ENCODE peak calls at places on chromosomes 13 and 19, in nine cellular contexts. P, I, T, Y, O, S, Q, M and H are unnamed samples.

GRCh38 chr19:604355-604754 is 14.7 kb downstream of the HCN2 start:
- DNase-seq in I (no peak), P (no peak), Q (no peak), T (no peak), M (no peak), Y (no peak), O (no peak), S (peak; percentile 54), H (no peak)

GRCh38 chr19:18616023-18616422 is 3.4 kb downstream of the TMEM59L start:
- DNase-seq in I (no peak), T (no peak), S (no peak), Q (no peak), M (no peak), P (no peak), Y (no peak), O (no peak), H (no peak)

GRCh38 chr13:72198967-72199601 is 332.1 kb upstream of the DACH1 start:
- DNase-seq in P (no peak), M (no peak), I (no peak), O (no peak), T (no peak), Y (no peak), Q (no peak), S (no peak), H (no peak)

GRCh38 chr13:46307554-46307953 is 79.5 kb downstream of the RUBCNL start:
- DNase-seq in O (no peak), M (no peak), P (no peak), S (no peak), Q (no peak), Y (no peak), T (no peak), I (no peak), H (no peak)

GRCh38 chr13:83622422-83622784 is 259.9 kb downstream of the SLITRK1 start:
- DNase-seq in Q (no peak), M (no peak), T (no peak), P (no peak), O (no peak), Y (no peak), I (peak; percentile 94), S (no peak), H (no peak)

GRCh38 chr19:50510121-50510670 is 795 bp downstream of the JOSD2 start:
- DNase-seq in S (no peak), I (no peak), T (peak; percentile 35), O (no peak), P (no peak), M (no peak), Q (no peak), Y (no peak), H (no peak)

GRCh38 chr19:33532859-33533455 is 11.4 kb upstream of the PEPD start:
- DNase-seq in O (no peak), P (no peak), I (no peak), S (no peak), Q (no peak), T (no peak), M (no peak), Y (no peak), H (no peak)

GRCh38 chr13:100148422-100148821 is 59.5 kb downstream of the PCCA start:
- DNase-seq in P (no peak), M (no peak), T (no peak), Y (no peak), I (no peak), S (no peak), Q (no peak), O (no peak), H (no peak)

GRCh38 chr19:32469796-32470195 is 64.2 kb downstream of the DPY19L3 start:
- DNase-seq in I (no peak), P (no peak), S (no peak), M (no peak), O (no peak), Q (no peak), Y (no peak), T (no peak), H (no peak)

GRCh38 chr13:80086304-80086721 is 254.6 kb downstream of the SPRY2 start:
- DNase-seq in S (no peak), I (peak; percentile 96), P (no peak), M (no peak), Q (no peak), Y (no peak), O (no peak), T (no peak), H (no peak)

GRCh38 chr13:94112227-94112626 is 367.3 kb downstream of the DCT start:
- DNase-seq in Y (no peak), Q (no peak), T (no peak), S (no peak), M (no peak), I (peak; percentile 47), O (no peak), P (no peak), H (no peak)

GRCh38 chr19:21611659-21612402 is 106.4 kb downstream of the ZNF429 start:
- DNase-seq in Y (no peak), P (no peak), Q (no peak), S (no peak), O (no peak), I (no peak), T (no peak), M (no peak), H (no peak)

GRCh38 chr13:82634946-82635345 is 1247.3 kb downstream of the SLITRK1 start:
- DNase-seq in T (no peak), I (peak; percentile 60), Y (no peak), P (no peak), O (no peak), M (no peak), Q (no peak), S (no peak), H (no peak)

GRCh38 chr13:49357694-49358093 is 86.2 kb downstream of the CAB39L start:
- DNase-seq in Q (no peak), I (peak; percentile 20), M (no peak), Y (no peak), P (no peak), S (no peak), O (no peak), T (no peak), H (no peak)

GRCh38 chr19:495440-496332 is 600 bp upstream of the MADCAM1 start:
- DNase-seq in T (no peak), P (no peak), I (no peak), S (peak; percentile 76), Q (peak; percentile 51), O (peak; percentile 59), M (no peak), Y (no peak), H (peak; percentile 87)

GRCh38 chr13:34993470-34993869 is 51.4 kb downstream of the NBEA start:
- DNase-seq in S (no peak), I (peak; percentile 36), M (no peak), T (no peak), P (no peak), O (no peak), Q (no peak), Y (no peak), H (no peak)

GRCh38 chr19:41908724-41909464 is 19.4 kb downstream of the ERFL start:
- DNase-seq in Q (no peak), P (no peak), I (no peak), T (no peak), M (no peak), S (no peak), Y (no peak), O (no peak), H (no peak)

GRCh38 chr19:55545913-55546495 is 661 bp upstream of the SBK3 start:
- DNase-seq in Q (no peak), Y (no peak), P (no peak), S (no peak), O (no peak), I (no peak), T (no peak), M (no peak), H (no peak)

GRCh38 chr19:15836595-15837398 is 21.3 kb upstream of the OR10H1 start:
- DNase-seq in S (peak; percentile 98), O (no peak), T (peak; percentile 98), I (peak; percentile 85), M (peak; percentile 99), Y (peak; percentile 98), Q (peak; percentile 90), P (peak; percentile 97), H (no peak)
- TF ChIP-seq CTCF in S (no peak), O (no peak), T (no peak), I (no peak), M (no peak), Y (no peak), Q (no peak), P (no peak), H (no peak)

DNA sequence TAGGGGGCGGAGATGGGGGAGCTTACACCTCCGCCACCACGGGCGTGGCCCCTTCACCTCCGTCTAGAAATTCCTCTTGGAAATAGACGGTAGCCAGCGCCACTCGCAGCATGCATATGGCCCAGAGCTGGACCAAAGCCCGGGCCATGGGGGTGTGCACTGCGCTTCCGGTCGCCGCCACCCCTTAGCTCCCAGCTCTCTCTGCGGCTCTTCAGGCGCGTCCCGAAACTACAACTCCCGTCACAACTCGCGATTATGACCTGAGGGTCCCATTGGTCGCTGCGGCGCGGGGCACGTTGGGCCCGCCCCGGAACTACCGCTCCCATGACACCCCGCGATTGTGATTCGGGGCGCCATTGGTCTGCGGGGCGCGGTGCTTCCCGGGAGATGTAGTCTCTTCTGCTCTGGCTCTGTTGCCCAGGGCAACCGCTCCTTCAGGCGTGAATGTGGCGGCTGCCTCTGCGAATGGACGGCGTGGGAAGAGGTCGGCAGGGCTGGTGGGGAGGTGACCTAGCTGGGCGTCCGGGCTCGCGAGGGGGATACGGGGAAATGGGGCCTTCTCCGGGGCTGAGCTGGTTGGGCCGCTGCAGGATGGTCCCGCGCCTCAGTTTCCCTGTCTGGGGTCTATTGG is at the start of the genes C19orf44 and CALR3:
- DNase-seq in M (peak; percentile 99), Y (peak; percentile 99), S (peak; percentile 98), P (peak; percentile 99), Q (peak; percentile 94), I (peak; percentile 94), O (peak; percentile 96), T (peak; percentile 99), H (peak; percentile 99)
- TF ChIP-seq CTCF in M (peak; percentile 17), Y (no peak), S (no peak), P (no peak), Q (no peak), I (no peak), O (no peak), T (no peak), H (no peak)

DNA sequence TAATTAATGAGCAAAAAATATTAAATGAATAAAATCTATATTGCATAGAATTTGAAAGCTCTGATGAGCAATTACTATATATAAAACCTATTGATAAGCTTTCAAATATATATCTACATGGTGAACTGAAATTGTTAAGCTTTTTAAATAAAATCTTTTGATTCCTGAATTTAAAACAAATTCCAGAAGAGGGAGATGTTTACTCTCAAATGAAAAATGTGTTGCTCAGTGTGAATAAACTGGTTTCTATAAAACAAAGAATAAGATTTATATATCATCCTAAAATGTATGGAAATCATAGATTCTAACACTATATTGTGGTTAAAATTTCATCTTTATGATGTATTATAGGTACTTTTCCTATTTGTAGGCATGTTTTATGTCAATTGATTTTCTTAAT is 171.5 kb upstream of the SLITRK6 start:
- DNase-seq in S (no peak), P (no peak), O (no peak), I (peak; percentile 41), M (no peak), T (no peak), Y (no peak), Q (no peak), H (no peak)
- TF ChIP-seq CTCF in S (no peak), P (no peak), O (peak; percentile 33), I (no peak), M (peak; percentile 5), T (peak; percentile 9), Y (no peak), Q (no peak), H (peak; percentile 47)

DNA sequence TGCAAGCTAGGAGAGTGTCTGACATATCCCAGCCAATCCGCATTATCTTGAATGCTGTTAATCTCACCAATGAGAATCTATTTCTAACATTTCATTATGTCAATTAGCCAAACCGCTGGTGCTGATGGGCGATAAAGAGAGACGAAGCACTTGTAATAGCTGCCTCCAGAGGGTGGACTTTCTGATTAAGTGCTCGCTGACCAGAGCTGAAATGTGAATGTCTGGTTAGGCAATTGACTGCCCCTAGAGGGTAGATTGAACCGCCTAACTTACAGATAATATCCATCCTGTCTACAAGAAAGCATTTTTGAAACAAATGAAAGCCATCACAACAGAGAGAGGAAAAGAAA is 552 bp upstream of the GRWD1 start:
- DNase-seq in O (no peak), P (no peak), I (peak; percentile 91), Y (peak; percentile 71), S (peak; percentile 72), M (no peak), Q (peak; percentile 70), T (no peak), H (no peak)
- TF ChIP-seq CTCF in O (peak; percentile 58), P (peak; percentile 21), I (peak; percentile 57), Y (peak; percentile 26), S (peak; percentile 68), M (peak; percentile 40), Q (peak; percentile 51), T (peak; percentile 46), H (peak; percentile 79)